ENCODE peak calls at places on chromosome 13, in nine cellular contexts. G, M, S, X, A, V, L, K and D are unnamed samples.

GRCh38 chr13:25881946-25882574 is 169.8 kb downstream of the SHISA2 start:
- DNase-seq in G (no peak), M (no peak), S (no peak), X (no peak), A (peak), V (no peak), L (peak), K (no peak), D (no peak)

GRCh38 chr13:22874839-22875238 is 305.9 kb upstream of the SGCG start:
- DNase-seq in G (no peak), M (no peak), S (no peak), X (no peak), A (no peak), V (no peak), L (no peak), K (no peak), D (no peak)

GRCh38 chr13:41326661-41327060 is 15.6 kb downstream of the NAA16 start:
- DNase-seq in G (no peak), M (no peak), S (no peak), X (no peak), A (no peak), V (no peak), L (no peak), K (no peak), D (no peak)

GRCh38 chr13:75704942-75705320 is 68.8 kb downstream of the LMO7 start:
- DNase-seq in G (peak), M (no peak), S (no peak), X (peak), A (no peak), V (no peak), L (no peak), K (no peak), D (no peak)

GRCh38 chr13:41699759-41700158 is 242.4 kb downstream of the RGCC start:
- DNase-seq in G (no peak), M (no peak), S (no peak), X (no peak), A (no peak), V (no peak), L (no peak), K (no peak), D (no peak)

GRCh38 chr13:106143392-106143791 is 392.1 kb downstream of the EFNB2 start:
- DNase-seq in G (no peak), M (no peak), S (no peak), X (no peak), A (no peak), V (no peak), L (no peak), K (no peak), D (no peak)

GRCh38 chr13:110177790-110178189 is 129.2 kb downstream of the COL4A1 start:
- DNase-seq in G (no peak), M (no peak), S (no peak), X (no peak), A (no peak), V (no peak), L (no peak), K (no peak), D (no peak)

GRCh38 chr13:37806666-37807065 is 62.9 kb downstream of the TRPC4 start:
- DNase-seq in G (no peak), M (no peak), S (no peak), X (no peak), A (no peak), V (no peak), L (no peak), K (no peak), D (no peak)

GRCh38 chr13:95955255-95955654 is 97.9 kb downstream of the UGGT2 start:
- DNase-seq in G (no peak), M (no peak), S (no peak), X (no peak), A (no peak), V (no peak), L (no peak), K (no peak), D (no peak)

GRCh38 chr13:109836629-109837607 is 50.5 kb upstream of the IRS2 start:
- DNase-seq in G (peak), M (no peak), S (no peak), X (peak), A (no peak), V (no peak), L (no peak), K (no peak), D (no peak)

GRCh38 chr13:28597641-28598040 is 61.3 kb upstream of the POMP start:
- DNase-seq in G (no peak), M (no peak), S (peak), X (no peak), A (no peak), V (no peak), L (no peak), K (no peak), D (no peak)

GRCh38 chr13:66794340-66795031 is 435.6 kb downstream of the PCDH9 start:
- DNase-seq in G (no peak), M (no peak), S (no peak), X (no peak), A (no peak), V (no peak), L (no peak), K (no peak), D (no peak)

GRCh38 chr13:41614671-41615519 is 157.5 kb downstream of the RGCC start:
- DNase-seq in G (no peak), M (no peak), S (peak), X (no peak), A (no peak), V (no peak), L (no peak), K (no peak), D (no peak)

GRCh38 chr13:40254394-40254793 is 412.0 kb downstream of the FOXO1 start:
- DNase-seq in G (no peak), M (no peak), S (no peak), X (no peak), A (no peak), V (no peak), L (no peak), K (no peak), D (no peak)

GRCh38 chr13:112767506-112768471 is 78.0 kb downstream of the ATP11A start:
- DNase-seq in G (peak), M (no peak), S (no peak), X (no peak), A (no peak), V (no peak), L (no peak), K (no peak), D (no peak)

GRCh38 chr13:103224804-103225203 is 158.6 kb upstream of the SLC10A2 start:
- DNase-seq in G (no peak), M (no peak), S (no peak), X (no peak), A (no peak), V (no peak), L (no peak), K (no peak), D (no peak)

GRCh38 chr13:33740134-33740538 is 77.8 kb upstream of the RFC3 start:
- DNase-seq in G (no peak), M (no peak), S (peak), X (no peak), A (no peak), V (no peak), L (no peak), K (no peak), D (no peak)

GRCh38 chr13:48710160-48710559 is 56.4 kb downstream of the CYSLTR2 start:
- DNase-seq in G (no peak), M (no peak), S (no peak), X (no peak), A (no peak), V (no peak), L (no peak), K (no peak), D (no peak)

GRCh38 chr13:79637086-79637763 is 156.3 kb downstream of the NDFIP2 start:
- DNase-seq in G (no peak), M (no peak), S (peak), X (no peak), A (no peak), V (no peak), L (no peak), K (no peak), D (no peak)

GRCh38 chr13:41222259-41222852 is 28.0 kb upstream of the KBTBD7 start:
- DNase-seq in G (no peak), M (no peak), S (peak), X (peak), A (peak), V (no peak), L (peak), K (peak), D (no peak)

GRCh38 chr13:40547545-40548322 is 118.7 kb downstream of the FOXO1 start:
- DNase-seq in G (no peak), M (no peak), S (peak), X (no peak), A (no peak), V (no peak), L (no peak), K (no peak), D (no peak)

GRCh38 chr13:81184556-81185265 is 843.8 kb upstream of the SPRY2 start:
- DNase-seq in G (no peak), M (no peak), S (no peak), X (no peak), A (no peak), V (no peak), L (no peak), K (no peak), D (no peak)

GRCh38 chr13:38849316-38849715 is 141.3 kb downstream of the STOML3 start:
- DNase-seq in G (no peak), M (no peak), S (no peak), X (no peak), A (no peak), V (no peak), L (no peak), K (no peak), D (no peak)

GRCh38 chr13:108987488-108987887 is 358.1 kb downstream of the MYO16 start:
- DNase-seq in G (no peak), M (no peak), S (peak), X (no peak), A (no peak), V (no peak), L (no peak), K (no peak), D (no peak)

GRCh38 chr13:77300176-77301141 is 26.4 kb downstream of the MYCBP2 start:
- DNase-seq in G (no peak), M (no peak), S (peak), X (no peak), A (no peak), V (no peak), L (no peak), K (no peak), D (no peak)

GRCh38 chr13:44259045-44260042 is 114.3 kb upstream of the SERP2 start:
- DNase-seq in G (peak), M (no peak), S (peak), X (peak), A (no peak), V (peak), L (no peak), K (no peak), D (no peak)

GRCh38 chr13:75132800-75133695 is 348.9 kb downstream of the TBC1D4 start:
- DNase-seq in G (no peak), M (no peak), S (no peak), X (no peak), A (no peak), V (no peak), L (no peak), K (no peak), D (no peak)

GRCh38 chr13:96090240-96091101 is 564 bp downstream of the HS6ST3 start:
- DNase-seq in G (peak), M (no peak), S (no peak), X (no peak), A (peak), V (no peak), L (peak), K (no peak), D (no peak)

GRCh38 chr13:49791214-49791752 is 1.2 kb downstream of the KPNA3 start:
- DNase-seq in G (no peak), M (no peak), S (peak), X (no peak), A (no peak), V (no peak), L (peak), K (no peak), D (no peak)

DNA sequence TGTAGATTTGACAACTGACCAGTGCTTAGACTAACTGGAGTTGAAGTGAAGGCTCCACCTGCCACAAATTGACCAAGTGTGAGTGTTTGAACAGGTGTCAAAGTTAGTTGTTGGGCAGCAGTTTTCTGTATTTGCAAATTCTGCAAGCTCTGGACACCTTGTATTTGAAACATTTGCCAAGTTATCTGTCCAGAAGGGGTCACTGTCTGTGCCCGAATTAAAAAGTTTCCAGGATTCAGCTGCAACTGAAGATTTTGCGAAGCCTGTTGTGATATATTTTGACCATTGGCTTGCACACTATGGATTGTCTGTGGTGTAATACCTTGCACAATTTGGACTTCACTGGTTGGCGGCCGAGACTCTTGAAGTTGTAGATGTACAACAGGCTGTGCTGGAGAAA is 1690.7 kb downstream of the SLITRK5 start:
- DNase-seq in G (no peak), M (no peak), S (peak), X (no peak), A (no peak), V (no peak), L (no peak), K (no peak), D (no peak)
- TF ChIP-seq CTCF in G (no peak), M (no peak), S (peak), X (no peak), A (no peak), V (no peak), L (peak), K (no peak), D (no peak)

GRCh38 chr13:35388979-35389378 is 87.5 kb downstream of the MAB21L1 start:
- DNase-seq in G (no peak), M (no peak), S (peak), X (no peak), A (no peak), V (no peak), L (no peak), K (no peak), D (no peak)

GRCh38 chr13:35388456-35388855 is 88.0 kb downstream of the MAB21L1 start:
- DNase-seq in G (no peak), M (no peak), S (peak), X (no peak), A (no peak), V (no peak), L (no peak), K (no peak), D (no peak)

GRCh38 chr13:35393886-35394285 is 82.6 kb downstream of the MAB21L1 start:
- DNase-seq in G (no peak), M (no peak), S (no peak), X (no peak), A (no peak), V (no peak), L (no peak), K (no peak), D (no peak)

GRCh38 chr13:35392768-35393167 is 83.7 kb downstream of the MAB21L1 start:
- DNase-seq in G (no peak), M (no peak), S (no peak), X (no peak), A (no peak), V (no peak), L (no peak), K (no peak), D (no peak)

GRCh38 chr13:35389535-35389934 is 87.0 kb downstream of the MAB21L1 start:
- DNase-seq in G (no peak), M (no peak), S (no peak), X (no peak), A (no peak), V (no peak), L (no peak), K (no peak), D (no peak)
- TF ChIP-seq CTCF in G (no peak), M (no peak), S (no peak), X (no peak), A (no peak), V (no peak), L (no peak), K (no peak), D (no peak)

GRCh38 chr13:34941436-34941834 is 635 bp upstream of the NBEA start:
- DNase-seq in G (no peak), M (no peak), S (no peak), X (no peak), A (no peak), V (no peak), L (no peak), K (no peak), D (no peak)

GRCh38 chr13:34942732-34943674 is 933 bp downstream of the NBEA start:
- DNase-seq in G (peak), M (peak), S (no peak), X (peak), A (peak), V (no peak), L (peak), K (peak), D (no peak)

GRCh38 chr13:34939771-34940170 is 2.3 kb upstream of the NBEA start:
- DNase-seq in G (no peak), M (no peak), S (no peak), X (no peak), A (no peak), V (no peak), L (no peak), K (no peak), D (no peak)

GRCh38 chr13:34943675-34944634 is 1.9 kb downstream of the NBEA start:
- DNase-seq in G (no peak), M (no peak), S (no peak), X (no peak), A (no peak), V (no peak), L (no peak), K (no peak), D (no peak)

DNA sequence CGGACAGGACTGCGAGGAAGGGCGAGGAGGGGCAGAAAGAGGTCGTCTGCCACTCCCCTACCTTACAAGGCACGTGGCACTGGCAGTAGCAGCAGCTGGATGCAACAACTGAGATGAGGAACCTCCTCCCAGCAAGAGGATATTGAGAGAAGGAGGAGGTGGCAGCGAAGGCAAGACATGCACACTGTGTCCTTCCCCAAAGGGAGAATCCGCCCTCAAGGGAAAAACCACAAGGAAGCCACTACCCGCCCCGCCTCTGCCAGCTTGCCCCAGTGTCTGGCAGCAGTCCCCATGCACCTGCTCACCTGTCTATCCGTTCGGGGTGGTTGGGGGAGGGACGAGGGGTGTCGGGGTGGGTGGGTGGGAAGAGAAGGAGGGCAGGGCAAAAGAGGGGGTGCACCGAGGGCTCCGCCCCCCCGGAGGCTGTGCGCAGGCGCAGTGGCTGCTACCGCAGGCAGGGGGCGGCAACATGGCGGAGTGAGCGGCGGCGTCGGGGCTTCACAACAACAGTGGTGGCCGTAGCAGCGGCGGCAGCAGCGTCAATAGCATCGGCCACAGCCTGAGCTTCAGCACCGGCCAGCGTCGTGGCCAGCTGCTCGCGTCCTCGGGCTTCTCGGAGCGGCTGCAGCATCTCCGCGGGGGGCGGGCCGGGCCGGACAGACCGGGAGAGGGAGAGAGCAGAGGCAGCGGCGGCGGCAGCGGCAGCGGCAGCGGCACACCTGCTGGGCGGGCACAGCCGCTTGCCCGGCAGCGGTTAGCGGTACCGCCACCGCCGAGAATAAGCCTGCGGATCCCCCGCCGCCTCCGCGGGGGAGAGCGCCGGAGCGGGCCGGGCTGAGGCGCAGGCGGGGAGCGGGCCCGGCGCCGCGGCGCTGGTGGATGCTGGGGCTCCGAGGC is at the start of gene NBEA:
- DNase-seq in G (peak), M (peak), S (peak), X (peak), A (peak), V (peak), L (peak), K (peak), D (peak)
- TF ChIP-seq CTCF in G (no peak), M (peak), S (no peak), X (no peak), A (peak), V (peak), L (peak), K (no peak), D (no peak)

GRCh38 chr13:98083507-98083906 is 59.4 kb upstream of the FARP1 start:
- DNase-seq in G (no peak), M (no peak), S (peak), X (no peak), A (no peak), V (no peak), L (no peak), K (no peak), D (no peak)
- TF ChIP-seq CTCF in G (no peak), M (no peak), S (peak), X (no peak), A (no peak), V (no peak), L (no peak), K (no peak), D (no peak)

DNA sequence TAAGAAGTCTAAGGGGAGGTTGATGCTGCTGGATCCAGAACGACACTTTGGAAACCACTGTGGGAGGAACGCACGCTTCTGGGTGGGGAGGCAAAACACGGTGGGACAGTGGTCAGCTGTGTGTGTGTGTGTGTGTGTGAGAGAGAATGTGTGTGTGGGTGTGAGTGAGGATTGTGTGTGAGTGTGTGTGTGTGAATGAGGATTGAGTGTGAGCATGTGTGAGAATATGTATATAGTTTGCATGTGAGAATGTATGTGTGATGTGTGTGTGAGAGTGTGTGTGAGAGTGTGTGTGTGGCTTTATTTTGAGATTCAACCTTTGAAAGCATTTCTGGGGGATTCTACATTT is 444 bp upstream of the SLC15A1 start:
- DNase-seq in G (no peak), M (no peak), S (no peak), X (no peak), A (no peak), V (no peak), L (no peak), K (no peak), D (no peak)
- TF ChIP-seq CTCF in G (no peak), M (no peak), S (no peak), X (no peak), A (no peak), V (no peak), L (no peak), K (no peak), D (no peak)

DNA sequence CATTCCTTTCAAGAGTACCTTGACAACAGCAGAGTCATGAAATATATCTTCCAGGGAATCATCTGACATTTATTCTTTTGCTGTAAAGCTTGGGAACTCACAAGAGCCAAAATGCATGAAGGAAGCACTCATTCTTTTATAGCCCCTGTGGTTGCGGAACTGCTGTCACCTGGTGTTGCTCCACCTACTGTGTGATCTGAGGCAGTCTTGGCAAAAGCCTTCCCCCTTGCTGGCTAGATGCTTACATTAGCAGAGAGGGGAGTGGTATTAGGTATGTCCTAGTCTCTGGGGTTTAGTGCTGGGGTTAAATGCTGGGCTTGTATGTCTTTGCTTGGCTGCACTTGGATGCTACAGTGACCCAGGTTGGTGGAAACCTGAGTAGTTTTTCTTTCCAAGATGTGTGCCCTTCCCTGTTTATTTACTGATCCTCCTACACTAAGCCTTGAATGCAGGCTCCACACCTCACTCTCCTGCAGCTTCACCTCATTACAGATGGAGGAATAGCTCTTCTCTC is 99.3 kb downstream of the WDFY2 start:
- DNase-seq in G (no peak), M (no peak), S (no peak), X (no peak), A (no peak), V (no peak), L (peak), K (no peak), D (no peak)
- TF ChIP-seq CTCF in G (no peak), M (no peak), S (no peak), X (no peak), A (no peak), V (no peak), L (peak), K (no peak), D (no peak)